ENCODE peak calls at places on chromosomes 6 and 20, in ten cellular contexts. T is activated CD4-positive, alpha-beta T cell treated with anti-CD3 and anti-CD28 coated beads, Interleukin-2, amount 50 U/mL, for 4 hours; Z is NCI-H774; I is non-pigmented ciliary epithelial cell; D is HS-5; Y is PC-3; C is H7; F is tibial artery; W is stimulated activated CD8-positive, alpha-beta memory T cell treated with anti-CD3 and anti-CD28 coated beads, Interleukin-4, amount 100 ng/mL, for 1 hour; N is activated naive CD8-positive, alpha-beta T cell treated with anti-CD3 and anti-CD28 coated beads, Interleukin-2, amount 50 U/mL, for 24 hours. V is an unnamed sample.

GRCh38 chr6:141463237-141463977 is 669.3 kb upstream of the GJE1 start:
- DNase-seq in Y (peak; percentile 10), W (no peak), N (no peak), F (no peak), D (no peak), T (no peak), I (no peak), Z (no peak), C (no peak), V (peak; percentile 21)

GRCh38 chr6:150685860-150686259 is 86.2 kb downstream of the PLEKHG1 start:
- DNase-seq in D (no peak), N (peak; percentile 60), F (no peak), Y (peak; percentile 64), C (peak; percentile 84), I (no peak), Z (no peak), T (peak; percentile 29), W (no peak), V (peak; percentile 12)

GRCh38 chr6:152635949-152636674 is 1.1 kb downstream of the SYNE1 start:
- DNase-seq in F (no peak), Y (no peak), I (no peak), T (no peak), N (no peak), Z (no peak), C (peak; percentile 56), W (no peak), D (no peak), V (no peak)

GRCh38 chr20:32752458-32753250 is 9.4 kb upstream of the COMMD7 start:
- DNase-seq in N (no peak), I (no peak), C (no peak), Y (peak; percentile 68), F (no peak), Z (no peak), T (no peak), D (peak; percentile 58), W (no peak), V (peak; percentile 26)

GRCh38 chr6:9711313-9711712 is 703.6 kb downstream of the TFAP2A start:
- DNase-seq in D (no peak), T (no peak), F (no peak), I (no peak), C (no peak), W (no peak), Z (no peak), N (no peak), Y (no peak), V (no peak)

GRCh38 chr20:12875510-12875909 is 133.3 kb upstream of the SPTLC3 start:
- DNase-seq in I (no peak), F (no peak), D (no peak), W (no peak), Z (no peak), C (peak; percentile 11), N (no peak), Y (no peak), T (no peak), V (no peak)

GRCh38 chr20:9024996-9025395 is 43.9 kb upstream of the PLCB4 start:
- DNase-seq in T (no peak), D (no peak), I (no peak), C (no peak), N (no peak), Y (no peak), W (no peak), Z (no peak), F (no peak), V (no peak)

GRCh38 chr6:96301023-96301422 is 220.6 kb upstream of the UFL1 start:
- DNase-seq in T (no peak), N (no peak), W (no peak), C (no peak), I (no peak), F (no peak), Y (peak; percentile 2), D (no peak), Z (no peak), V (no peak)

GRCh38 chr20:53914861-53915458 is 155.4 kb downstream of the BCAS1 start:
- DNase-seq in W (no peak), F (no peak), C (peak; percentile 69), T (no peak), N (no peak), Y (no peak), I (no peak), D (no peak), Z (no peak), V (no peak)

GRCh38 chr6:3293271-3294155 is 34.8 kb downstream of the PSMG4 start:
- DNase-seq in Z (no peak), Y (no peak), I (no peak), D (no peak), N (no peak), C (no peak), T (no peak), F (peak; percentile 9), W (no peak), V (no peak)

GRCh38 chr20:49303211-49303610 is 25.4 kb upstream of the ZNFX1 start:
- DNase-seq in F (no peak), T (no peak), Z (no peak), C (no peak), Y (no peak), N (no peak), I (no peak), W (no peak), D (peak; percentile 42), V (peak; percentile 30)

GRCh38 chr6:154579046-154579823 is 68.8 kb upstream of the CNKSR3 start:
- DNase-seq in Z (no peak), D (no peak), N (no peak), F (no peak), T (no peak), W (no peak), Y (peak; percentile 74), C (no peak), I (no peak), V (no peak)

GRCh38 chr6:31969712-31970603 is 2.0 kb downstream of the DXO start:
- DNase-seq in Y (no peak), T (no peak), N (no peak), W (no peak), Z (no peak), D (no peak), C (no peak), F (no peak), I (peak; percentile 63), V (no peak)

GRCh38 chr6:160190974-160191373 is 67.6 kb downstream of the SLC22A2 start:
- DNase-seq in I (no peak), N (no peak), C (no peak), T (no peak), F (no peak), D (no peak), Y (no peak), W (no peak), Z (no peak), V (no peak)

GRCh38 chr6:131754088-131754487 is 43.3 kb upstream of the CTAGE9 start:
- DNase-seq in Z (no peak), N (no peak), Y (no peak), I (no peak), T (no peak), C (no peak), D (no peak), W (no peak), F (no peak), V (no peak)

GRCh38 chr6:20936949-20937348 is 402.7 kb downstream of the CDKAL1 start:
- DNase-seq in F (no peak), Z (no peak), W (no peak), Y (no peak), C (no peak), T (no peak), N (no peak), I (no peak), D (no peak), V (no peak)

GRCh38 chr6:75230484-75231325 is 12.9 kb downstream of the COX7A2 start:
- DNase-seq in W (no peak), Z (no peak), F (no peak), N (no peak), Y (peak; percentile 51), C (peak; percentile 19), D (no peak), T (no peak), I (no peak), V (no peak)

GRCh38 chr20:4441191-4441590 is 280.5 kb upstream of the PRND start:
- DNase-seq in Z (no peak), D (no peak), I (no peak), C (no peak), N (no peak), T (no peak), F (no peak), Y (no peak), W (no peak), V (no peak)